ENCODE peak calls at places on chromosome 7, in seven cellular contexts. X, M, D, Z, O, L and B are unnamed samples. For H3K27me3, the result is how much of the 10 kb centered on the place peaks cover.

GRCh38 chr7:122847871-122848473 is 38.3 kb downstream of the CADPS2 start:
- DNase-seq in X (no peak), M (no peak), D (no peak), Z (no peak), O (no peak), L (no peak), B (no peak)

GRCh38 chr7:232571-233455 is 40.4 kb downstream of the FAM20C start:
- DNase-seq in X (no peak), M (no peak), D (no peak), Z (no peak), O (no peak), L (no peak), B (no peak)

GRCh38 chr7:137717811-137718271 is 128.9 kb downstream of the DGKI start:
- DNase-seq in X (no peak), M (no peak), D (no peak), Z (no peak), O (no peak), L (no peak), B (no peak)

GRCh38 chr7:2611401-2611800 is 20.4 kb upstream of the TTYH3 start:
- DNase-seq in X (no peak), M (no peak), D (no peak), Z (no peak), O (no peak), L (no peak), B (no peak)

GRCh38 chr7:99557196-99557607 is 1.2 kb upstream of the ZNF655 start:
- DNase-seq in X (no peak), M (no peak), D (no peak), Z (no peak), O (no peak), L (no peak), B (no peak)

GRCh38 chr7:158766570-158767281 is 62.1 kb upstream of the NCAPG2 start:
- DNase-seq in X (no peak), M (no peak), D (no peak), Z (no peak), O (no peak), L (no peak), B (no peak)

GRCh38 chr7:2930310-2931033 is 86.4 kb upstream of the GNA12 start:
- DNase-seq in X (no peak), M (peak), D (no peak), Z (no peak), O (no peak), L (no peak), B (no peak)

GRCh38 chr7:76300210-76300731 is 2.2 kb upstream of the HSPB1 start:
- DNase-seq in X (no peak), M (no peak), D (peak), Z (no peak), O (no peak), L (peak), B (peak)

GRCh38 chr7:88539977-88540376 is 219.5 kb upstream of the ZNF804B start:
- DNase-seq in X (no peak), M (no peak), D (no peak), Z (no peak), O (no peak), L (no peak), B (no peak)

GRCh38 chr7:29480456-29480855 is 83.2 kb upstream of the PRR15 start:
- DNase-seq in X (no peak), M (no peak), D (peak), Z (no peak), O (no peak), L (no peak), B (no peak)
- H3K4me3 ChIP-seq in X (no peak), M (no peak), D (no peak), Z (peak), O (no peak), L (no peak), B (no peak)

GRCh38 chr7:151229249-151229648 is 2.2 kb upstream of the ABCF2 start:
- DNase-seq in X (no peak), M (no peak), D (no peak), Z (no peak), O (no peak), L (no peak), B (no peak)

GRCh38 chr7:151225948-151226510 is 976 bp downstream of the ABCF2 start:
- DNase-seq in X (no peak), M (no peak), D (no peak), Z (no peak), O (no peak), L (no peak), B (no peak)

GRCh38 chr7:151226560-151226874 is 488 bp downstream of the ABCF2 start:
- DNase-seq in X (no peak), M (no peak), D (no peak), Z (no peak), O (no peak), L (no peak), B (no peak)

GRCh38 chr7:151226875-151227782 is at the start of gene ABCF2:
- DNase-seq in X (peak), M (peak), D (peak), Z (peak), O (peak), L (peak), B (peak)

DNA sequence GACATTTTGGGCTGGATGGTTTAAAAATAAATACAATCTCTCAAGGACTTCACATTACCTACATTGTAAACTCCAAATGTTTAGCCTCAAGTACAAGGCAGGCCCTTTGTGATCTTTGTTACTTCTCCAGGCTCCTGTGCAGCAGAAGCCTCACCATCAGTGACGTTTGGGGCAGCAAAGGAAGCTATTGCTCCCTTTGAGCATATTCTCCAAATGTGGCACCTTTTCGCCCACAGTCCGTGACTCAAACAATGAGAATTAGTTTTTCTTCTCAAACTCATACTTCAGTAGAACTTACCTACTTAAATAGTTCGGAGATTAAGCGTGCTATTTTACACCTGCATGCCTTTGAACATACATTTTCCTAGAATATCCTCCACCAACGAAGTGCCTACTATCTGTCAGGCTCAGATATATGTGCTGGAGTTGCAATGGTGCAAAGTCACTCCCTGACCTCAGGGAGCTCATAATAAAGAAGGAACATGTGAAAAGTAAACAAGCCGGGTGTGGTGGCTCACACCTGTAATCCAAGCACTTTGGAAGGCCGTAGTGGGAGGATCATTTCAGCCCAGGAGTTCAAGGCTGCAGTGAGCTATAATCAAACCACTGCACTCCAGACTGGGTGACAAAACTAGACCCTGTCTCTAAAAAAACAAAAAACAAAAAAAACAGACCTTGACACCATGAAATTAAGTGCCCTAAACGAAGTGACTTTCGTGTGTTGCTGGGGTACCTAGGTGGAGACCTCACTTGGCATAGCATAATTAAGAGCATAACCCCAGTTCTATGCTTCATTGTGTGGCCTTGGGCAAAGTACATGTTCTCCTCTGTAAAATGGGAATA is 1.2 kb upstream of the ABCF2 start:
- DNase-seq in X (no peak), M (no peak), D (no peak), Z (no peak), O (no peak), L (no peak), B (no peak)
- H3K27ac ChIP-seq in X (peak), M (peak), D (no peak), Z (peak), O (no peak), L (peak), B (peak)

GRCh38 chr7:142797342-142797798 is 26.6 kb downstream of the PRSS2 start:
- DNase-seq in X (no peak), M (no peak), D (no peak), Z (no peak), O (no peak), L (no peak), B (no peak)
- H3K27me3 ChIP-seq in X (under half), M (half or more), D (under half), Z (under half), O (under half), L (under half), B (under half)

DNA sequence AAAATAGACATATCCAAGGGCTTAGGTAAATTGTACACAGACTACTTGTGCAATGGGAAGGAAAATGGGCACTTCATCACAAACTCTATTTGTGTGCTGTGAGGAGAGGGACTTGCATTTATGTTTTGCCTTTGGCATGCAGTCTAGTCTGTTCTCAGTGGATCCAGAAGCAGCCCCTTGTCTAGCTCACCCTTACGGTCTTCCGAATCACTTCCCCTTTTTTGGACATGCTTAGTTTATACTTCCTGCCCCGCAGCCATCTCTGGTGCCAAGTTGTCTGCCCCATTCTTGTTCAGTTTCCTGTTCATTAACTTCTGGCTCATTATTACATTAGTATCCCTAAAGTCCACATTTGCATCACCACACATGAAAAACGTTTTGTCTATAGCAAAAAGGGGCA is 161.6 kb downstream of the NRCAM start:
- DNase-seq in X (no peak), M (no peak), D (no peak), Z (peak), O (no peak), L (no peak), B (no peak)
- H3K4me3 ChIP-seq in X (no peak), M (no peak), D (no peak), Z (no peak), O (no peak), L (no peak), B (no peak)

GRCh38 chr7:51142741-51143390 is 173.7 kb downstream of the COBL start:
- DNase-seq in X (no peak), M (no peak), D (no peak), Z (no peak), O (no peak), L (no peak), B (no peak)
- H3K27ac ChIP-seq in X (no peak), M (no peak), D (no peak), Z (no peak), O (no peak), L (no peak), B (no peak)